ENCODE peak calls at places on chromosomes 13 and 19, in ten cellular contexts. One of them, this sample, is unnamed.

GRCh38 chr13:92716749-92717148 is 509.9 kb upstream of the GPC6 start:
- DNase-seq in spleen: no peak
- DNase-seq in upper lobe of left lung: no peak
- DNase-seq in GM12892: no peak
- DNase-seq in SK-N-MC: peak
- DNase-seq in HL-60: no peak
- DNase-seq in prostate gland: no peak
- DNase-seq in breast epithelium: no peak
- DNase-seq in suprapubic skin: no peak
- DNase-seq in transverse colon: no peak
- DNase-seq in this sample: no peak

GRCh38 chr13:39148513-39148961 is 110.3 kb downstream of the NHLRC3 start:
- DNase-seq in suprapubic skin: no peak
- DNase-seq in spleen: no peak
- DNase-seq in HL-60: no peak
- DNase-seq in SK-N-MC: peak
- DNase-seq in upper lobe of left lung: no peak
- DNase-seq in prostate gland: no peak
- DNase-seq in breast epithelium: no peak
- DNase-seq in transverse colon: no peak
- DNase-seq in GM12892: no peak
- DNase-seq in this sample: no peak

GRCh38 chr19:401836-402535 is 7.0 kb downstream of the C2CD4C start:
- DNase-seq in prostate gland: no peak
- DNase-seq in HL-60: no peak
- DNase-seq in suprapubic skin: peak
- DNase-seq in transverse colon: no peak
- DNase-seq in SK-N-MC: no peak
- DNase-seq in spleen: peak
- DNase-seq in breast epithelium: peak
- DNase-seq in upper lobe of left lung: peak
- DNase-seq in GM12892: no peak
- DNase-seq in this sample: no peak

GRCh38 chr13:21872795-21873194 is 201.9 kb downstream of the FGF9 start:
- DNase-seq in HL-60: no peak
- DNase-seq in GM12892: no peak
- DNase-seq in transverse colon: no peak
- DNase-seq in upper lobe of left lung: no peak
- DNase-seq in breast epithelium: no peak
- DNase-seq in suprapubic skin: no peak
- DNase-seq in prostate gland: no peak
- DNase-seq in spleen: no peak
- DNase-seq in SK-N-MC: no peak
- DNase-seq in this sample: no peak

GRCh38 chr13:64130170-64130569 is 2714.5 kb upstream of the PCDH20 start:
- DNase-seq in HL-60: no peak
- DNase-seq in prostate gland: no peak
- DNase-seq in suprapubic skin: no peak
- DNase-seq in breast epithelium: no peak
- DNase-seq in GM12892: no peak
- DNase-seq in upper lobe of left lung: no peak
- DNase-seq in transverse colon: no peak
- DNase-seq in spleen: peak
- DNase-seq in SK-N-MC: no peak
- DNase-seq in this sample: no peak

GRCh38 chr13:32019612-32020233 is 11.9 kb upstream of the FRY start:
- DNase-seq in prostate gland: peak
- DNase-seq in suprapubic skin: no peak
- DNase-seq in spleen: no peak
- DNase-seq in upper lobe of left lung: peak
- DNase-seq in transverse colon: peak
- DNase-seq in GM12892: peak
- DNase-seq in SK-N-MC: peak
- DNase-seq in HL-60: peak
- DNase-seq in breast epithelium: no peak
- DNase-seq in this sample: no peak

GRCh38 chr19:39319892-39320168 is 833 bp downstream of the LRFN1 start:
- DNase-seq in breast epithelium: no peak
- DNase-seq in HL-60: no peak
- DNase-seq in transverse colon: no peak
- DNase-seq in suprapubic skin: no peak
- DNase-seq in GM12892: no peak
- DNase-seq in prostate gland: no peak
- DNase-seq in spleen: no peak
- DNase-seq in upper lobe of left lung: no peak
- DNase-seq in SK-N-MC: no peak
- DNase-seq in this sample: no peak

GRCh38 chr13:32537580-32538233 is 888 bp downstream of the N4BP2L2 start:
- DNase-seq in breast epithelium: no peak
- DNase-seq in GM12892: no peak
- DNase-seq in suprapubic skin: no peak
- DNase-seq in transverse colon: peak
- DNase-seq in upper lobe of left lung: peak
- DNase-seq in prostate gland: peak
- DNase-seq in HL-60: peak
- DNase-seq in spleen: peak
- DNase-seq in SK-N-MC: no peak
- DNase-seq in this sample: peak

GRCh38 chr13:48156466-48156865 is 61.6 kb upstream of the MED4 start:
- DNase-seq in GM12892: no peak
- DNase-seq in SK-N-MC: no peak
- DNase-seq in prostate gland: no peak
- DNase-seq in breast epithelium: no peak
- DNase-seq in upper lobe of left lung: peak
- DNase-seq in transverse colon: peak
- DNase-seq in HL-60: no peak
- DNase-seq in spleen: peak
- DNase-seq in suprapubic skin: no peak
- DNase-seq in this sample: peak

GRCh38 chr13:52454459-52454824 is 836 bp upstream of the CKAP2 start:
- DNase-seq in transverse colon: peak
- DNase-seq in prostate gland: peak
- DNase-seq in breast epithelium: no peak
- DNase-seq in SK-N-MC: no peak
- DNase-seq in GM12892: peak
- DNase-seq in suprapubic skin: no peak
- DNase-seq in spleen: peak
- DNase-seq in HL-60: peak
- DNase-seq in upper lobe of left lung: peak
- DNase-seq in this sample: no peak

GRCh38 chr13:21557995-21558394 is 46.0 kb downstream of the MICU2 start:
- DNase-seq in breast epithelium: no peak
- DNase-seq in transverse colon: no peak
- DNase-seq in GM12892: no peak
- DNase-seq in spleen: no peak
- DNase-seq in suprapubic skin: no peak
- DNase-seq in prostate gland: no peak
- DNase-seq in SK-N-MC: no peak
- DNase-seq in HL-60: peak
- DNase-seq in upper lobe of left lung: no peak
- DNase-seq in this sample: no peak

GRCh38 chr19:36258028-36258875 is 43.3 kb downstream of the ZNF146 start:
- DNase-seq in transverse colon: no peak
- DNase-seq in suprapubic skin: no peak
- DNase-seq in HL-60: no peak
- DNase-seq in breast epithelium: no peak
- DNase-seq in upper lobe of left lung: no peak
- DNase-seq in SK-N-MC: no peak
- DNase-seq in spleen: no peak
- DNase-seq in GM12892: no peak
- DNase-seq in prostate gland: no peak
- DNase-seq in this sample: no peak

GRCh38 chr13:31882794-31883193 is 143.5 kb downstream of the RXFP2 start:
- DNase-seq in spleen: no peak
- DNase-seq in suprapubic skin: no peak
- DNase-seq in breast epithelium: no peak
- DNase-seq in GM12892: no peak
- DNase-seq in upper lobe of left lung: no peak
- DNase-seq in prostate gland: no peak
- DNase-seq in transverse colon: no peak
- DNase-seq in SK-N-MC: no peak
- DNase-seq in HL-60: no peak
- DNase-seq in this sample: no peak

GRCh38 chr19:53394974-53395839 is at the start of gene ZNF765:
- DNase-seq in prostate gland: peak
- DNase-seq in spleen: peak
- DNase-seq in suprapubic skin: peak
- DNase-seq in upper lobe of left lung: peak
- DNase-seq in breast epithelium: peak
- DNase-seq in HL-60: peak
- DNase-seq in SK-N-MC: peak
- DNase-seq in transverse colon: peak
- DNase-seq in GM12892: peak
- DNase-seq in this sample: peak

GRCh38 chr19:44726465-44726864 is 22.0 kb upstream of the BCL3 start:
- DNase-seq in suprapubic skin: no peak
- DNase-seq in spleen: no peak
- DNase-seq in breast epithelium: no peak
- DNase-seq in GM12892: no peak
- DNase-seq in SK-N-MC: no peak
- DNase-seq in HL-60: peak
- DNase-seq in transverse colon: peak
- DNase-seq in prostate gland: no peak
- DNase-seq in upper lobe of left lung: peak
- DNase-seq in this sample: no peak

GRCh38 chr19:33530842-33531241 is 9.3 kb upstream of the PEPD start:
- DNase-seq in transverse colon: no peak
- DNase-seq in upper lobe of left lung: no peak
- DNase-seq in prostate gland: no peak
- DNase-seq in spleen: no peak
- DNase-seq in HL-60: no peak
- DNase-seq in SK-N-MC: no peak
- DNase-seq in suprapubic skin: no peak
- DNase-seq in GM12892: no peak
- DNase-seq in breast epithelium: no peak
- DNase-seq in this sample: no peak
- TF ChIP-seq POLR2AphosphoS5 in transverse colon: no peak
- TF ChIP-seq POLR2AphosphoS5 in upper lobe of left lung: no peak
- TF ChIP-seq POLR2AphosphoS5 in prostate gland: no peak
- TF ChIP-seq POLR2AphosphoS5 in spleen: no peak
- TF ChIP-seq POLR2AphosphoS5 in HL-60: no peak
- TF ChIP-seq POLR2AphosphoS5 in SK-N-MC: no peak
- TF ChIP-seq POLR2AphosphoS5 in suprapubic skin: no peak
- TF ChIP-seq POLR2AphosphoS5 in GM12892: no peak
- TF ChIP-seq POLR2AphosphoS5 in breast epithelium: no peak
- TF ChIP-seq POLR2AphosphoS5 in this sample: no peak

GRCh38 chr19:43575156-43575950 is at the start of the genes PINLYP and XRCC1:
- DNase-seq in upper lobe of left lung: peak
- DNase-seq in suprapubic skin: peak
- DNase-seq in HL-60: peak
- DNase-seq in transverse colon: peak
- DNase-seq in prostate gland: peak
- DNase-seq in SK-N-MC: peak
- DNase-seq in spleen: peak
- DNase-seq in breast epithelium: peak
- DNase-seq in GM12892: peak
- DNase-seq in this sample: peak
- TF ChIP-seq POLR2AphosphoS5 in upper lobe of left lung: peak
- TF ChIP-seq POLR2AphosphoS5 in suprapubic skin: no peak
- TF ChIP-seq POLR2AphosphoS5 in HL-60: peak
- TF ChIP-seq POLR2AphosphoS5 in transverse colon: peak
- TF ChIP-seq POLR2AphosphoS5 in prostate gland: peak
- TF ChIP-seq POLR2AphosphoS5 in SK-N-MC: peak
- TF ChIP-seq POLR2AphosphoS5 in spleen: peak
- TF ChIP-seq POLR2AphosphoS5 in breast epithelium: peak
- TF ChIP-seq POLR2AphosphoS5 in GM12892: peak
- TF ChIP-seq POLR2AphosphoS5 in this sample: peak

DNA sequence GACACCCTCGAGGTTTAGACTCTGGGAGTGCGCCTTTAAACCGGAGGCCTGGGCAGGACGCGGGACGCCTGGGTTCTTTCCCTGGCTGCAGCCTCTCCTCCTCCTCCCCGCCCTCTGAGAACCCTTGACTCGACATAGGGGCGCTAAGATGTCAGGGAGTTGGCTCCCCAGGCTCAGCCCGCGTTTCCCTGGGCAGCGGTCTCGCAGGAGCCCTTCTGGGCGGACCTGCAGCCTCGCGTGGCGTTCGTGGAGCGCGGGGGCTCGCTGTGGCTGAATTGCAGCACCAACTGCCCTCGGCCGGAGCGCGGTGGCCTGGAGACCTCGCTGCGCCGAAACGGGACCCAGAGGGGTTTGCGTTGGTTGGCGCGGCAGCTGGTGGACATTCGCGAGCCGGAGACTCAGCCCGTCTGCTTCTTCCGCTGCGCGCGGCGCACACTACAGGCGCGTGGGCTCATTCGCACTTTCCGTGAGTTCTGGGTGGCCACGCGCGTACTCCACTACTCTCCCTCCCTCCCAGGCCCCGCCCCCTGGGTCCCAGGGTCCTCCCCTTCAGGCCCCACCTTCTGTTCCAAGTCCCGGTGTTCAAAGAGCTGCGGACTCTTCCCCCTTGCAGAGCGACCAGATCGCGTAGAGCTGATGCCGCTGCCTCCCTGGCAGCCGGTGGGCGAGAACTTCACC is 1.3 kb downstream of the ICAM5 start:
- DNase-seq in transverse colon: peak
- DNase-seq in suprapubic skin: no peak
- DNase-seq in HL-60: peak
- DNase-seq in SK-N-MC: no peak
- DNase-seq in breast epithelium: no peak
- DNase-seq in upper lobe of left lung: peak
- DNase-seq in prostate gland: no peak
- DNase-seq in GM12892: no peak
- DNase-seq in spleen: peak
- DNase-seq in this sample: peak
- TF ChIP-seq POLR2AphosphoS5 in transverse colon: no peak
- TF ChIP-seq POLR2AphosphoS5 in suprapubic skin: no peak
- TF ChIP-seq POLR2AphosphoS5 in HL-60: no peak
- TF ChIP-seq POLR2AphosphoS5 in SK-N-MC: peak
- TF ChIP-seq POLR2AphosphoS5 in breast epithelium: no peak
- TF ChIP-seq POLR2AphosphoS5 in upper lobe of left lung: no peak
- TF ChIP-seq POLR2AphosphoS5 in prostate gland: no peak
- TF ChIP-seq POLR2AphosphoS5 in GM12892: no peak
- TF ChIP-seq POLR2AphosphoS5 in spleen: peak
- TF ChIP-seq POLR2AphosphoS5 in this sample: no peak

DNA sequence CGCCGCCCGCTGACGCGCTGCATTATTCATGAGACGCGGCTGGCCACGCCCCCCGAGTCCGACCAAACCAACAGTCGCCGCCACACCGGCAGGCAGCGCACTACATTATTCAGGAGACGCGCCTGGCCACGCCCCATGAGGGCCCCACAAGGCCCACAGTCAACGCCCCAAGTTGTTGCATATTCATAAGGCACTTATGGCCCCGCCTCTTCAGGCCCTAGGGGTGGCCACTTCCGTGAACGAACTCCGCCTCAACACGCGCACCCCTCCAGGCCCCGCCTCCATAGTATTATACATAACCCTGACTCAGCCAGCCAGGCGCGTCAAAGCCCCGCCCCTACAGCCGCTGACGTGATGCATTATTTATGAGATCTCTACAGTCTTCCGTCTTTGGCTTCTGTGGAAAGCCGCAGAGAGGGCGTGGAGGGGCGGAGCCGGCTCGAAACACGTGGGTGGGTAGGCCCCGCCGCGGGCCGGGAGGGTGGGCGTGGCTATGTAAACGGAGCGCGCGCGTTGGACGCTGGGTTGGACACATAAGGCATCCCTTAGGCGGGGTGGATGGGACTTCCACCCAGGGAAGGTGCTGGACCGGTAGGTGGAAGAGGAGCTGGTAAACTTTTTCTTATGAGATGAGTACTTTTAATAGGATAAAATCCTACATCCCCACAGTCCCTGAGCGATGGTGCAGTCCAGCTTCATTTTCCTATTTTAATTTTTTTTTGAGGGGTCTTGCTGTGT is 423 bp upstream of the ELL start:
- DNase-seq in prostate gland: peak
- DNase-seq in GM12892: peak
- DNase-seq in HL-60: peak
- DNase-seq in upper lobe of left lung: peak
- DNase-seq in SK-N-MC: peak
- DNase-seq in transverse colon: peak
- DNase-seq in spleen: peak
- DNase-seq in breast epithelium: peak
- DNase-seq in suprapubic skin: peak
- DNase-seq in this sample: peak
- TF ChIP-seq POLR2AphosphoS5 in prostate gland: peak
- TF ChIP-seq POLR2AphosphoS5 in GM12892: peak
- TF ChIP-seq POLR2AphosphoS5 in HL-60: no peak
- TF ChIP-seq POLR2AphosphoS5 in upper lobe of left lung: no peak
- TF ChIP-seq POLR2AphosphoS5 in SK-N-MC: peak
- TF ChIP-seq POLR2AphosphoS5 in transverse colon: peak
- TF ChIP-seq POLR2AphosphoS5 in spleen: peak
- TF ChIP-seq POLR2AphosphoS5 in breast epithelium: peak
- TF ChIP-seq POLR2AphosphoS5 in suprapubic skin: no peak
- TF ChIP-seq POLR2AphosphoS5 in this sample: peak

This sample was measured in stomach.